ENCODE peak calls at places on chromosome 13, in seven cellular contexts. L is mesenchymal stem cell, P is mesendoderm, E is neuronal stem cell, R is H9, Z is H1, G is trophoblast cell. T is an unnamed sample.
A peak's percentile ranks its signal among the peaks of the same experiment; 100 is the strongest.

GRCh38 chr13:107342747-107343146 is 774.8 kb upstream of the ARGLU1 start:
- DNase-seq in L (no peak), P (peak; percentile 12), E (no peak), R (no peak), Z (no peak), G (no peak), T (no peak)

GRCh38 chr13:65971541-65971940 is 1258.6 kb downstream of the PCDH9 start:
- DNase-seq in L (no peak), P (peak; percentile 34), E (peak; percentile 12), R (no peak), Z (no peak), G (no peak), T (no peak)

GRCh38 chr13:107680115-107680514 is 535.2 kb downstream of the LIG4 start:
- DNase-seq in L (no peak), P (peak; percentile 43), E (no peak), R (no peak), Z (no peak), G (no peak), T (peak; percentile 28)

GRCh38 chr13:107360010-107360409 is 792.1 kb upstream of the ARGLU1 start:
- DNase-seq in L (no peak), P (no peak), E (no peak), R (no peak), Z (no peak), G (no peak), T (no peak)

GRCh38 chr13:43686557-43686956 is 100.2 kb downstream of the ENOX1 start:
- DNase-seq in L (peak; percentile 99), P (peak; percentile 76), E (no peak), R (no peak), Z (no peak), G (peak; percentile 90), T (peak; percentile 93)

GRCh38 chr13:31870511-31870910 is 131.2 kb downstream of the RXFP2 start:
- DNase-seq in L (no peak), P (no peak), E (no peak), R (no peak), Z (no peak), G (no peak), T (no peak)

GRCh38 chr13:36758345-36758744 is 60.7 kb upstream of the RFXAP start:
- DNase-seq in L (no peak), P (peak; percentile 25), E (no peak), R (no peak), Z (no peak), G (no peak), T (no peak)

GRCh38 chr13:97225533-97225932 is 3.4 kb downstream of the MBNL2 start:
- DNase-seq in L (no peak), P (no peak), E (no peak), R (no peak), Z (no peak), G (peak; percentile 42), T (no peak)

GRCh38 chr13:44317752-44318550 is 55.7 kb upstream of the SERP2 start:
- DNase-seq in L (no peak), P (no peak), E (no peak), R (no peak), Z (no peak), G (no peak), T (peak; percentile 72)

GRCh38 chr13:88042489-88042888 is 371.3 kb downstream of the SLITRK5 start:
- DNase-seq in L (peak; percentile 20), P (no peak), E (no peak), R (no peak), Z (no peak), G (no peak), T (no peak)

GRCh38 chr13:101258071-101258470 is 158.2 kb downstream of the NALCN start:
- DNase-seq in L (peak; percentile 94), P (peak; percentile 86), E (peak; percentile 4), R (peak; percentile 64), Z (no peak), G (peak; percentile 48), T (peak; percentile 86)

GRCh38 chr13:59771272-59771671 is 392.5 kb downstream of the DIAPH3 start:
- DNase-seq in L (peak; percentile 36), P (no peak), E (no peak), R (no peak), Z (no peak), G (peak; percentile 34), T (peak; percentile 59)

GRCh38 chr13:93539914-93540313 is 313.3 kb downstream of the GPC6 start:
- DNase-seq in L (no peak), P (no peak), E (no peak), R (no peak), Z (no peak), G (no peak), T (no peak)

GRCh38 chr13:97266734-97267417 is 44.7 kb downstream of the MBNL2 start:
- DNase-seq in L (no peak), P (peak; percentile 71), E (peak; percentile 23), R (no peak), Z (no peak), G (no peak), T (no peak)

GRCh38 chr13:36475468-36475867 is 43.2 kb downstream of the CCNA1 start:
- DNase-seq in L (no peak), P (peak; percentile 76), E (no peak), R (peak; percentile 65), Z (peak; percentile 13), G (no peak), T (no peak)

GRCh38 chr13:98751397-98752110 is 918 bp downstream of the SLC15A1 start:
- DNase-seq in L (peak; percentile 17), P (peak; percentile 80), E (no peak), R (peak; percentile 66), Z (no peak), G (peak; percentile 25), T (peak; percentile 5)

GRCh38 chr13:41502676-41503075 is 45.3 kb downstream of the RGCC start:
- DNase-seq in L (no peak), P (no peak), E (no peak), R (no peak), Z (no peak), G (no peak), T (no peak)

GRCh38 chr13:20714563-20715339 is 11.3 kb downstream of the IL17D start:
- DNase-seq in L (no peak), P (no peak), E (no peak), R (no peak), Z (no peak), G (no peak), T (peak; percentile 49)

GRCh38 chr13:46607768-46608553 is 55.0 kb downstream of the LRCH1 start:
- DNase-seq in L (no peak), P (no peak), E (no peak), R (no peak), Z (no peak), G (no peak), T (no peak)

GRCh38 chr13:32135655-32136054 is 104.1 kb downstream of the FRY start:
- DNase-seq in L (peak; percentile 66), P (no peak), E (no peak), R (no peak), Z (no peak), G (peak; percentile 40), T (peak; percentile 89)

GRCh38 chr13:70812481-70812880 is 704.2 kb upstream of the KLHL1 start:
- DNase-seq in L (peak; percentile 39), P (no peak), E (no peak), R (no peak), Z (no peak), G (no peak), T (peak; percentile 75)

GRCh38 chr13:81480634-81481033 is 1139.7 kb upstream of the SPRY2 start:
- DNase-seq in L (no peak), P (no peak), E (no peak), R (no peak), Z (no peak), G (no peak), T (no peak)

GRCh38 chr13:41017153-41017552 is 2.0 kb downstream of the ELF1 start:
- DNase-seq in L (peak; percentile 34), P (no peak), E (no peak), R (no peak), Z (no peak), G (no peak), T (no peak)

GRCh38 chr13:108915095-108915633 is 285.8 kb downstream of the MYO16 start:
- DNase-seq in L (peak; percentile 62), P (peak; percentile 37), E (no peak), R (no peak), Z (no peak), G (peak; percentile 31), T (peak; percentile 50)

GRCh38 chr13:49100637-49101570 is 119.2 kb upstream of the MLNR start:
- DNase-seq in L (no peak), P (no peak), E (no peak), R (no peak), Z (no peak), G (no peak), T (no peak)

DNA sequence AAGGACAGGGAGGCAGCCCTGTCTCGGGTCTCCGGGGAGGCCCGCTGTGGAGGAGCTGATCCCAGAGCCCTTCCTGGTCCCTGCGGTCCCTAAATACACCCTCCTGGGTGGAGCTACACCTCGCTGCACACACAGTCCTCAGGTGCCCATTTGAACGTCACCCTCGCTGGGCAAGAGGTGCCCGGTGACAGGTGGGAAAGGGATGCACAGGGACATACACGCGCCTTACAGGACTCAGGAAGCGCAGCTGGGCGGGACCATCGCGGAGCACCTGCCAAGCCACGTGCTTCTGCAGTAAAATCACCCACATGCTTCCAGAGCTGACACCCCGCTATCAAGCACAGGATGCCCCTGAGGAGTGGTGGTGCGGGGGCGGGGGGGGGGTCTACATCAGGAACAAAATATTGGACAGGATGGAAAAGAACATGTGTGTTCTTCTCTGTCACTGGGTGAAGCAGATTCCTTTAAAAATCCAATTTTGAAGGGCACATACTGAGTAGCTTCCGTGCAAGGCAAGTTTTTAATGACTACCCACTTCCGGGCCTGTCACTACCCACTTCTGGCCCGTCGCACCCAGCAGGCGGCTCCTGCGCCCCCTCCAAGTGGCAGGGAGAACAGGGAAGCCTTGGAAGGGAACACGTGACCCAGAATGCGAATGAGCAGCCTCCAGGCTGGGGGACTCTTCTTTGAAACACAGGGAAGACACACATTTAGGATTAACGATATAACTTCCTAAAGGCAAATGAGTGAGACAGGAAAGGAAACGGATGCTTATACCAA is 78.9 kb downstream of the COL4A1 start:
- DNase-seq in L (no peak), P (no peak), E (no peak), R (no peak), Z (no peak), G (no peak), T (no peak)
- H2BK5ac ChIP-seq in L (no peak overlapping the region), P (no peak overlapping the region), E (no peak overlapping the region), R (no peak overlapping the region), Z (no peak overlapping the region), G (no peak overlapping the region), T (no peak overlapping the region)

GRCh38 chr13:113476811-113477210 is 13.7 kb downstream of the DCUN1D2 start:
- DNase-seq in L (no peak), P (no peak), E (no peak), R (no peak), Z (no peak), G (no peak), T (no peak)
- H2BK5ac ChIP-seq in L (no peak overlapping the region), P (no peak overlapping the region), E (no peak overlapping the region), R (no peak overlapping the region), Z (no peak overlapping the region), G (no peak overlapping the region), T (no peak overlapping the region)

DNA sequence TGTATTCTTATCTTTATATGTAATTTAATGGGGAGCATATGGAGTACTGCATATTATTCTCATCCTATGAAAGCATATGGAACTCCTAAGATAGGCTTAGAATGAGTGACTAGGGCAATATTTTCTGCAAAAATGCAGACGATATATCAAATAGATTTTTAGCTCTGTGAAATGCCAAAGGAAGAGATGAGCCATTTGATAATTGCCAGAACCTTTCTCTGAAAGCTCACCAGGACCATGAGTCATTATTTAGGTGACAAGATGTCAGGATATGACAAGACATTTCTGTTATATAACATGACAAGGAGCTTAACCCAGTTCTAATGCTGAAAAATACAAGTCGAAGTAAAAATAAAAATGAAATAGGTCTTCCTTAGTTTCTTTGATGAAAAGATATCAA is 145.0 kb downstream of the SLITRK6 start:
- DNase-seq in L (peak; percentile 26), P (peak; percentile 14), E (no peak), R (no peak), Z (no peak), G (peak; percentile 48), T (no peak)
- H2BK5ac ChIP-seq in L (no peak overlapping the region), P (no peak overlapping the region), E (no peak overlapping the region), R (no peak overlapping the region), Z (no peak overlapping the region), G (no peak overlapping the region), T (no peak overlapping the region)

GRCh38 chr13:85430216-85430615 is 369.0 kb downstream of the SLITRK6 start:
- DNase-seq in L (no peak), P (no peak), E (no peak), R (no peak), Z (no peak), G (no peak), T (no peak)
- H2BK5ac ChIP-seq in L (no peak overlapping the region), P (no peak overlapping the region), E (no peak overlapping the region), R (no peak overlapping the region), Z (no peak overlapping the region), G (no peak overlapping the region), T (no peak overlapping the region)